ENCODE peak calls at places on chromosome 14, in eight cellular contexts. H is activated gamma-delta T cell treated with Interleukin-2 at 50 U/mL for 16 hours; R is NCI-H748 treated with DMSO at 0.1 percent for 48 hours; A is stimulated activated CD8-positive, alpha-beta memory T cell treated with anti-CD3 and anti-CD28 coated beads, Interleukin-4, amount 100 ng/mL, for 1 hour; P is ACHN; S is NCI-H2081; F is heart right ventricle; E is lower lobe of right lung. M is an unnamed sample.

GRCh38 chr14:59342516-59343484 is 122.4 kb downstream of the GPR135 start:
- DNase-seq in H (no peak), R (no peak), A (no peak), P (no peak), S (no peak), F (peak), E (no peak), M (no peak)

GRCh38 chr14:99659333-99659741 is 14.4 kb downstream of the HHIPL1 start:
- DNase-seq in H (no peak), R (no peak), A (no peak), P (no peak), S (no peak), F (no peak), E (no peak), M (no peak)

GRCh38 chr14:98137626-98138025 is 1134.4 kb downstream of the BCL11B start:
- DNase-seq in H (no peak), R (peak), A (no peak), P (no peak), S (peak), F (no peak), E (no peak), M (peak)

GRCh38 chr14:105855246-105855892 is 329.0 kb downstream of the TMEM121 start:
- DNase-seq in H (no peak), R (no peak), A (no peak), P (no peak), S (no peak), F (peak), E (peak), M (no peak)

GRCh38 chr14:47391105-47391504 is 284.3 kb downstream of the MDGA2 start:
- DNase-seq in H (no peak), R (no peak), A (no peak), P (no peak), S (no peak), F (no peak), E (no peak), M (no peak)

GRCh38 chr14:35380794-35381193 is 23.8 kb downstream of the NFKBIA start:
- DNase-seq in H (no peak), R (no peak), A (no peak), P (no peak), S (no peak), F (no peak), E (no peak), M (no peak)

GRCh38 chr14:50088117-50088515 is 28.3 kb downstream of the VCPKMT start:
- DNase-seq in H (no peak), R (no peak), A (no peak), P (no peak), S (no peak), F (no peak), E (no peak), M (no peak)

GRCh38 chr14:81323621-81324400 is 76.3 kb downstream of the STON2 start:
- DNase-seq in H (no peak), R (peak), A (no peak), P (peak), S (peak), F (no peak), E (peak), M (no peak)

GRCh38 chr14:63840981-63841380 is 11.8 kb upstream of the SYNE2 start:
- DNase-seq in H (peak), R (no peak), A (peak), P (no peak), S (no peak), F (no peak), E (peak), M (no peak)

GRCh38 chr14:99747582-99748330 is 45.5 kb upstream of the EML1 start:
- DNase-seq in H (no peak), R (no peak), A (no peak), P (no peak), S (no peak), F (no peak), E (peak), M (no peak)

GRCh38 chr14:61368061-61368710 is 46.8 kb downstream of the PRKCH start:
- DNase-seq in H (no peak), R (no peak), A (no peak), P (no peak), S (no peak), F (no peak), E (no peak), M (no peak)

GRCh38 chr14:49315570-49315969 is 270.6 kb downstream of the RPS29 start:
- DNase-seq in H (no peak), R (no peak), A (no peak), P (no peak), S (no peak), F (no peak), E (no peak), M (no peak)

GRCh38 chr14:75514673-75515630 is 7.3 kb upstream of the BATF start:
- DNase-seq in H (peak), R (no peak), A (no peak), P (no peak), S (no peak), F (no peak), E (peak), M (no peak)

GRCh38 chr14:74574092-74574438 is 38.0 kb downstream of the LTBP2 start:
- DNase-seq in H (no peak), R (no peak), A (no peak), P (no peak), S (no peak), F (no peak), E (peak), M (no peak)

GRCh38 chr14:95174184-95174804 is 17.0 kb upstream of the DICER1 start:
- DNase-seq in H (no peak), R (no peak), A (no peak), P (no peak), S (no peak), F (no peak), E (no peak), M (no peak)

GRCh38 chr14:100332797-100333196 is 9.7 kb downstream of the SLC25A47 start:
- DNase-seq in H (no peak), R (no peak), A (no peak), P (no peak), S (no peak), F (no peak), E (peak), M (no peak)

GRCh38 chr14:94120667-94121335 is 8.6 kb downstream of the IFI27L2 start:
- DNase-seq in H (no peak), R (no peak), A (no peak), P (no peak), S (no peak), F (no peak), E (no peak), M (no peak)

GRCh38 chr14:71629765-71630502 is 302.3 kb upstream of the RGS6 start:
- DNase-seq in H (no peak), R (no peak), A (no peak), P (no peak), S (no peak), F (no peak), E (no peak), M (no peak)

GRCh38 chr14:75522224-75522764 is at the start of gene BATF:
- DNase-seq in H (peak), R (no peak), A (peak), P (no peak), S (no peak), F (no peak), E (peak), M (no peak)

GRCh38 chr14:23865502-23865901 is 88.1 kb upstream of the DHRS4 start:
- DNase-seq in H (no peak), R (no peak), A (no peak), P (no peak), S (no peak), F (no peak), E (no peak), M (peak)

GRCh38 chr14:41607119-41607785 is 576 bp downstream of the LRFN5 start:
- DNase-seq in H (no peak), R (peak), A (no peak), P (no peak), S (peak), F (no peak), E (no peak), M (peak)

GRCh38 chr14:103113774-103114173 is 9.5 kb upstream of the TNFAIP2 start:
- DNase-seq in H (no peak), R (no peak), A (no peak), P (no peak), S (no peak), F (no peak), E (no peak), M (no peak)

GRCh38 chr14:75999511-76000190 is 14.1 kb downstream of the IFT43 start:
- DNase-seq in H (no peak), R (no peak), A (no peak), P (no peak), S (no peak), F (no peak), E (no peak), M (no peak)

GRCh38 chr14:30620178-30620577 is 1.9 kb upstream of the SCFD1 start:
- DNase-seq in H (no peak), R (no peak), A (no peak), P (peak), S (no peak), F (no peak), E (no peak), M (no peak)

GRCh38 chr14:75832621-75833297 is 149.0 kb downstream of the TGFB3 start:
- DNase-seq in H (no peak), R (no peak), A (no peak), P (no peak), S (peak), F (no peak), E (no peak), M (no peak)

GRCh38 chr14:85172290-85172689 is 357.7 kb upstream of the FLRT2 start:
- DNase-seq in H (no peak), R (no peak), A (no peak), P (no peak), S (no peak), F (no peak), E (no peak), M (no peak)

M was measured in NCI-H1092.